ENCODE peak calls at places on chromosomes 11 and 22, in eight cellular contexts. L is GM10248; G is K562; O is CD8-positive, alpha-beta T cell; J is SW480; X is LoVo; F is ureter; Q is thoracic aorta. M is an unnamed sample.
A peak's percentile ranks its signal among the peaks of the same experiment; 100 is the strongest.

GRCh38 chr11:130533113-130533803 is 84.8 kb downstream of the ADAMTS15 start:
- DNase-seq in J (no peak), L (no peak), F (no peak), X (no peak), Q (no peak), G (no peak), O (no peak), M (no peak)

GRCh38 chr11:69524291-69524882 is 42.9 kb downstream of the LINC01488 start:
- DNase-seq in X (no peak), Q (no peak), J (peak; percentile 93), G (peak; percentile 57), O (no peak), L (no peak), F (no peak), M (no peak)

GRCh38 chr11:35619754-35620640 is 1.7 kb downstream of the FJX1 start:
- DNase-seq in O (no peak), F (no peak), G (peak; percentile 32), X (no peak), L (peak; percentile 28), Q (no peak), J (peak; percentile 57), M (no peak)

GRCh38 chr22:33438273-33438672 is 380.1 kb upstream of the SYN3 start:
- DNase-seq in Q (no peak), L (no peak), F (no peak), G (no peak), O (no peak), J (peak; percentile 46), X (peak; percentile 72), M (no peak)

GRCh38 chr11:15213471-15214231 is 98.9 kb downstream of the INSC start:
- DNase-seq in F (no peak), G (no peak), J (peak; percentile 23), Q (no peak), O (no peak), L (no peak), X (no peak), M (no peak)

GRCh38 chr11:20059587-20060021 is 100.7 kb downstream of the DBX1 start:
- DNase-seq in J (no peak), F (no peak), L (no peak), Q (no peak), O (no peak), X (no peak), G (no peak), M (no peak)

GRCh38 chr11:47981667-47982404 is 1.5 kb downstream of the PTPRJ start:
- DNase-seq in F (no peak), Q (no peak), X (no peak), L (peak; percentile 32), J (no peak), G (no peak), O (peak; percentile 9), M (peak; percentile 22)

GRCh38 chr11:119344291-119345010 is 2.1 kb downstream of the MFRP start:
- DNase-seq in F (no peak), X (no peak), L (no peak), J (no peak), G (no peak), O (no peak), Q (no peak), M (no peak)

GRCh38 chr11:47056261-47056915 is 119.8 kb downstream of the CSTPP1 start:
- DNase-seq in X (no peak), G (peak; percentile 79), L (no peak), Q (no peak), O (no peak), F (no peak), J (no peak), M (no peak)

GRCh38 chr11:104005234-104005855 is 31.1 kb upstream of the DDI1 start:
- DNase-seq in O (no peak), J (no peak), Q (no peak), F (no peak), X (no peak), G (no peak), L (no peak), M (no peak)

GRCh38 chr11:19861171-19861570 is 148.5 kb downstream of the NAV2 start:
- DNase-seq in J (no peak), O (no peak), L (no peak), F (no peak), G (no peak), Q (no peak), X (no peak), M (no peak)

GRCh38 chr11:125592305-125593112 is at the start of gene STT3A:
- DNase-seq in O (peak; percentile 97), F (peak; percentile 99), J (peak; percentile 100), Q (peak; percentile 99), L (peak; percentile 97), G (peak; percentile 96), X (peak; percentile 98), M (peak; percentile 96)

GRCh38 chr11:8928981-8929615 is 3.6 kb downstream of the C11orf16 start:
- DNase-seq in Q (no peak), J (no peak), O (no peak), G (no peak), X (no peak), L (no peak), F (no peak), M (no peak)

GRCh38 chr11:77191823-77192495 is 63.9 kb downstream of the MYO7A start:
- DNase-seq in G (peak; percentile 88), L (peak; percentile 46), F (peak; percentile 77), X (peak; percentile 89), Q (no peak), J (peak; percentile 92), O (peak; percentile 54), M (peak; percentile 24)

GRCh38 chr11:117591316-117592039 is 205.5 kb downstream of the DSCAML1 start:
- DNase-seq in J (no peak), L (no peak), G (no peak), Q (no peak), O (no peak), X (no peak), F (no peak), M (no peak)

GRCh38 chr11:14789879-14790484 is 102.0 kb downstream of the CYP2R1 start:
- DNase-seq in X (peak; percentile 15), G (no peak), Q (no peak), F (no peak), L (no peak), O (no peak), J (peak; percentile 28), M (no peak)

GRCh38 chr11:73290536-73290935 is 17.5 kb upstream of the ARHGEF17 start:
- DNase-seq in Q (no peak), F (no peak), X (no peak), J (no peak), O (no peak), G (no peak), L (no peak), M (no peak)